ENCODE peak calls at places on chromosomes 12 and 14, in nine cellular contexts. One of them, this sample, is unnamed.

GRCh38 chr12:68358532-68359485 is 26.6 kb upstream of the MDM1 start:
- DNase-seq in activated naive CD8-positive, alpha-beta T cell treated with anti-CD3 and anti-CD28 coated beads for 36 hours: peak; percentile 32
- DNase-seq in GM06990: peak; percentile 29
- DNase-seq in stimulated activated CD8-positive, alpha-beta memory T cell treated with anti-CD3 and anti-CD28 coated beads, Interleukin-15, amount 100 ng/mL, for 4 hours: no peak
- DNase-seq in Caki2: peak; percentile 95
- DNase-seq in central memory CD8-positive, alpha-beta T cell: peak; percentile 67
- DNase-seq in thoracic aorta: peak; percentile 36
- DNase-seq in Peyer's patch: peak; percentile 82
- DNase-seq in activated CD4-positive, CD25-positive, alpha-beta regulatory T cell: peak; percentile 15
- DNase-seq in this sample: peak; percentile 69

GRCh38 chr12:47818007-47818376 is 1.7 kb downstream of the HDAC7 start:
- DNase-seq in activated naive CD8-positive, alpha-beta T cell treated with anti-CD3 and anti-CD28 coated beads for 36 hours: no peak
- DNase-seq in GM06990: no peak
- DNase-seq in stimulated activated CD8-positive, alpha-beta memory T cell treated with anti-CD3 and anti-CD28 coated beads, Interleukin-15, amount 100 ng/mL, for 4 hours: no peak
- DNase-seq in Caki2: no peak
- DNase-seq in central memory CD8-positive, alpha-beta T cell: no peak
- DNase-seq in thoracic aorta: no peak
- DNase-seq in Peyer's patch: no peak
- DNase-seq in activated CD4-positive, CD25-positive, alpha-beta regulatory T cell: no peak
- DNase-seq in this sample: no peak

GRCh38 chr14:104691546-104692260 is 2.3 kb downstream of the INF2 start:
- DNase-seq in activated naive CD8-positive, alpha-beta T cell treated with anti-CD3 and anti-CD28 coated beads for 36 hours: no peak
- DNase-seq in GM06990: no peak
- DNase-seq in stimulated activated CD8-positive, alpha-beta memory T cell treated with anti-CD3 and anti-CD28 coated beads, Interleukin-15, amount 100 ng/mL, for 4 hours: no peak
- DNase-seq in Caki2: no peak
- DNase-seq in central memory CD8-positive, alpha-beta T cell: no peak
- DNase-seq in thoracic aorta: no peak
- DNase-seq in Peyer's patch: no peak
- DNase-seq in activated CD4-positive, CD25-positive, alpha-beta regulatory T cell: no peak
- DNase-seq in this sample: no peak

GRCh38 chr14:75459099-75459741 is 31.4 kb downstream of the JDP2 start:
- DNase-seq in activated naive CD8-positive, alpha-beta T cell treated with anti-CD3 and anti-CD28 coated beads for 36 hours: no peak
- DNase-seq in GM06990: no peak
- DNase-seq in stimulated activated CD8-positive, alpha-beta memory T cell treated with anti-CD3 and anti-CD28 coated beads, Interleukin-15, amount 100 ng/mL, for 4 hours: no peak
- DNase-seq in Caki2: peak; percentile 34
- DNase-seq in central memory CD8-positive, alpha-beta T cell: no peak
- DNase-seq in thoracic aorta: no peak
- DNase-seq in Peyer's patch: peak; percentile 46
- DNase-seq in activated CD4-positive, CD25-positive, alpha-beta regulatory T cell: no peak
- DNase-seq in this sample: no peak

GRCh38 chr12:45989277-45989856 is 1.0 kb downstream of the SCAF11 start:
- DNase-seq in activated naive CD8-positive, alpha-beta T cell treated with anti-CD3 and anti-CD28 coated beads for 36 hours: no peak
- DNase-seq in GM06990: no peak
- DNase-seq in stimulated activated CD8-positive, alpha-beta memory T cell treated with anti-CD3 and anti-CD28 coated beads, Interleukin-15, amount 100 ng/mL, for 4 hours: no peak
- DNase-seq in Caki2: no peak
- DNase-seq in central memory CD8-positive, alpha-beta T cell: no peak
- DNase-seq in thoracic aorta: no peak
- DNase-seq in Peyer's patch: no peak
- DNase-seq in activated CD4-positive, CD25-positive, alpha-beta regulatory T cell: no peak
- DNase-seq in this sample: no peak

GRCh38 chr12:110585231-110585799 is 2.2 kb upstream of the PPTC7 start:
- DNase-seq in activated naive CD8-positive, alpha-beta T cell treated with anti-CD3 and anti-CD28 coated beads for 36 hours: peak; percentile 33
- DNase-seq in GM06990: no peak
- DNase-seq in stimulated activated CD8-positive, alpha-beta memory T cell treated with anti-CD3 and anti-CD28 coated beads, Interleukin-15, amount 100 ng/mL, for 4 hours: no peak
- DNase-seq in Caki2: no peak
- DNase-seq in central memory CD8-positive, alpha-beta T cell: no peak
- DNase-seq in thoracic aorta: peak; percentile 28
- DNase-seq in Peyer's patch: no peak
- DNase-seq in activated CD4-positive, CD25-positive, alpha-beta regulatory T cell: no peak
- DNase-seq in this sample: peak; percentile 46

GRCh38 chr14:34699873-34700621 is 14.3 kb downstream of the CFL2 start:
- DNase-seq in activated naive CD8-positive, alpha-beta T cell treated with anti-CD3 and anti-CD28 coated beads for 36 hours: no peak
- DNase-seq in GM06990: no peak
- DNase-seq in stimulated activated CD8-positive, alpha-beta memory T cell treated with anti-CD3 and anti-CD28 coated beads, Interleukin-15, amount 100 ng/mL, for 4 hours: no peak
- DNase-seq in Caki2: peak; percentile 70
- DNase-seq in central memory CD8-positive, alpha-beta T cell: no peak
- DNase-seq in thoracic aorta: no peak
- DNase-seq in Peyer's patch: no peak
- DNase-seq in activated CD4-positive, CD25-positive, alpha-beta regulatory T cell: no peak
- DNase-seq in this sample: no peak

GRCh38 chr12:76591461-76591860 is 31.9 kb upstream of the OSBPL8 start:
- DNase-seq in activated naive CD8-positive, alpha-beta T cell treated with anti-CD3 and anti-CD28 coated beads for 36 hours: no peak
- DNase-seq in GM06990: no peak
- DNase-seq in stimulated activated CD8-positive, alpha-beta memory T cell treated with anti-CD3 and anti-CD28 coated beads, Interleukin-15, amount 100 ng/mL, for 4 hours: no peak
- DNase-seq in Caki2: no peak
- DNase-seq in central memory CD8-positive, alpha-beta T cell: no peak
- DNase-seq in thoracic aorta: no peak
- DNase-seq in Peyer's patch: no peak
- DNase-seq in activated CD4-positive, CD25-positive, alpha-beta regulatory T cell: no peak
- DNase-seq in this sample: no peak

GRCh38 chr12:68775121-68775520 is 29.1 kb downstream of the SLC35E3 start:
- DNase-seq in activated naive CD8-positive, alpha-beta T cell treated with anti-CD3 and anti-CD28 coated beads for 36 hours: no peak
- DNase-seq in GM06990: no peak
- DNase-seq in stimulated activated CD8-positive, alpha-beta memory T cell treated with anti-CD3 and anti-CD28 coated beads, Interleukin-15, amount 100 ng/mL, for 4 hours: no peak
- DNase-seq in Caki2: no peak
- DNase-seq in central memory CD8-positive, alpha-beta T cell: no peak
- DNase-seq in thoracic aorta: no peak
- DNase-seq in Peyer's patch: no peak
- DNase-seq in activated CD4-positive, CD25-positive, alpha-beta regulatory T cell: no peak
- DNase-seq in this sample: no peak

GRCh38 chr12:33476058-33476457 is 36.4 kb upstream of the SYT10 start:
- DNase-seq in activated naive CD8-positive, alpha-beta T cell treated with anti-CD3 and anti-CD28 coated beads for 36 hours: no peak
- DNase-seq in GM06990: no peak
- DNase-seq in stimulated activated CD8-positive, alpha-beta memory T cell treated with anti-CD3 and anti-CD28 coated beads, Interleukin-15, amount 100 ng/mL, for 4 hours: no peak
- DNase-seq in Caki2: no peak
- DNase-seq in central memory CD8-positive, alpha-beta T cell: no peak
- DNase-seq in thoracic aorta: no peak
- DNase-seq in Peyer's patch: no peak
- DNase-seq in activated CD4-positive, CD25-positive, alpha-beta regulatory T cell: no peak
- DNase-seq in this sample: no peak

GRCh38 chr12:70617450-70617849 is 19.8 kb downstream of the PTPRB start:
- DNase-seq in activated naive CD8-positive, alpha-beta T cell treated with anti-CD3 and anti-CD28 coated beads for 36 hours: no peak
- DNase-seq in GM06990: no peak
- DNase-seq in stimulated activated CD8-positive, alpha-beta memory T cell treated with anti-CD3 and anti-CD28 coated beads, Interleukin-15, amount 100 ng/mL, for 4 hours: no peak
- DNase-seq in Caki2: no peak
- DNase-seq in central memory CD8-positive, alpha-beta T cell: no peak
- DNase-seq in thoracic aorta: no peak
- DNase-seq in Peyer's patch: no peak
- DNase-seq in activated CD4-positive, CD25-positive, alpha-beta regulatory T cell: no peak
- DNase-seq in this sample: no peak

GRCh38 chr14:29897181-29897580 is 30.5 kb downstream of the PRKD1 start:
- DNase-seq in activated naive CD8-positive, alpha-beta T cell treated with anti-CD3 and anti-CD28 coated beads for 36 hours: no peak
- DNase-seq in GM06990: no peak
- DNase-seq in stimulated activated CD8-positive, alpha-beta memory T cell treated with anti-CD3 and anti-CD28 coated beads, Interleukin-15, amount 100 ng/mL, for 4 hours: no peak
- DNase-seq in Caki2: no peak
- DNase-seq in central memory CD8-positive, alpha-beta T cell: no peak
- DNase-seq in thoracic aorta: no peak
- DNase-seq in Peyer's patch: no peak
- DNase-seq in activated CD4-positive, CD25-positive, alpha-beta regulatory T cell: no peak
- DNase-seq in this sample: no peak

GRCh38 chr14:38883127-38883526 is 219.9 kb downstream of the SEC23A start:
- DNase-seq in activated naive CD8-positive, alpha-beta T cell treated with anti-CD3 and anti-CD28 coated beads for 36 hours: no peak
- DNase-seq in GM06990: no peak
- DNase-seq in stimulated activated CD8-positive, alpha-beta memory T cell treated with anti-CD3 and anti-CD28 coated beads, Interleukin-15, amount 100 ng/mL, for 4 hours: no peak
- DNase-seq in Caki2: no peak
- DNase-seq in central memory CD8-positive, alpha-beta T cell: no peak
- DNase-seq in thoracic aorta: no peak
- DNase-seq in Peyer's patch: no peak
- DNase-seq in activated CD4-positive, CD25-positive, alpha-beta regulatory T cell: no peak
- DNase-seq in this sample: no peak

GRCh38 chr12:16949351-16949750 is 343.4 kb upstream of the LMO3 start:
- DNase-seq in activated naive CD8-positive, alpha-beta T cell treated with anti-CD3 and anti-CD28 coated beads for 36 hours: no peak
- DNase-seq in GM06990: no peak
- DNase-seq in stimulated activated CD8-positive, alpha-beta memory T cell treated with anti-CD3 and anti-CD28 coated beads, Interleukin-15, amount 100 ng/mL, for 4 hours: no peak
- DNase-seq in Caki2: no peak
- DNase-seq in central memory CD8-positive, alpha-beta T cell: no peak
- DNase-seq in thoracic aorta: no peak
- DNase-seq in Peyer's patch: no peak
- DNase-seq in activated CD4-positive, CD25-positive, alpha-beta regulatory T cell: no peak
- DNase-seq in this sample: no peak

GRCh38 chr14:101087614-101088394 is 184.3 kb upstream of the RTL1 start:
- DNase-seq in activated naive CD8-positive, alpha-beta T cell treated with anti-CD3 and anti-CD28 coated beads for 36 hours: no peak
- DNase-seq in GM06990: no peak
- DNase-seq in stimulated activated CD8-positive, alpha-beta memory T cell treated with anti-CD3 and anti-CD28 coated beads, Interleukin-15, amount 100 ng/mL, for 4 hours: no peak
- DNase-seq in Caki2: no peak
- DNase-seq in central memory CD8-positive, alpha-beta T cell: no peak
- DNase-seq in thoracic aorta: no peak
- DNase-seq in Peyer's patch: peak; percentile 17
- DNase-seq in activated CD4-positive, CD25-positive, alpha-beta regulatory T cell: no peak
- DNase-seq in this sample: no peak

GRCh38 chr14:61565836-61566536 is 129.3 kb upstream of the HIF1A start:
- DNase-seq in activated naive CD8-positive, alpha-beta T cell treated with anti-CD3 and anti-CD28 coated beads for 36 hours: no peak
- DNase-seq in GM06990: no peak
- DNase-seq in stimulated activated CD8-positive, alpha-beta memory T cell treated with anti-CD3 and anti-CD28 coated beads, Interleukin-15, amount 100 ng/mL, for 4 hours: no peak
- DNase-seq in Caki2: no peak
- DNase-seq in central memory CD8-positive, alpha-beta T cell: no peak
- DNase-seq in thoracic aorta: no peak
- DNase-seq in Peyer's patch: no peak
- DNase-seq in activated CD4-positive, CD25-positive, alpha-beta regulatory T cell: no peak
- DNase-seq in this sample: no peak

GRCh38 chr14:34324363-34324795 is 137.7 kb downstream of the SPTSSA start:
- DNase-seq in activated naive CD8-positive, alpha-beta T cell treated with anti-CD3 and anti-CD28 coated beads for 36 hours: no peak
- DNase-seq in GM06990: no peak
- DNase-seq in stimulated activated CD8-positive, alpha-beta memory T cell treated with anti-CD3 and anti-CD28 coated beads, Interleukin-15, amount 100 ng/mL, for 4 hours: no peak
- DNase-seq in Caki2: peak; percentile 27
- DNase-seq in central memory CD8-positive, alpha-beta T cell: no peak
- DNase-seq in thoracic aorta: no peak
- DNase-seq in Peyer's patch: no peak
- DNase-seq in activated CD4-positive, CD25-positive, alpha-beta regulatory T cell: no peak
- DNase-seq in this sample: peak; percentile 55

GRCh38 chr14:45868863-45869262 is 615.9 kb upstream of the MIS18BP1 start:
- DNase-seq in activated naive CD8-positive, alpha-beta T cell treated with anti-CD3 and anti-CD28 coated beads for 36 hours: no peak
- DNase-seq in GM06990: no peak
- DNase-seq in stimulated activated CD8-positive, alpha-beta memory T cell treated with anti-CD3 and anti-CD28 coated beads, Interleukin-15, amount 100 ng/mL, for 4 hours: no peak
- DNase-seq in Caki2: no peak
- DNase-seq in central memory CD8-positive, alpha-beta T cell: no peak
- DNase-seq in thoracic aorta: no peak
- DNase-seq in Peyer's patch: no peak
- DNase-seq in activated CD4-positive, CD25-positive, alpha-beta regulatory T cell: no peak
- DNase-seq in this sample: no peak

GRCh38 chr12:90023207-90023870 is 314.7 kb upstream of the ATP2B1 start:
- DNase-seq in activated naive CD8-positive, alpha-beta T cell treated with anti-CD3 and anti-CD28 coated beads for 36 hours: no peak
- DNase-seq in GM06990: no peak
- DNase-seq in stimulated activated CD8-positive, alpha-beta memory T cell treated with anti-CD3 and anti-CD28 coated beads, Interleukin-15, amount 100 ng/mL, for 4 hours: no peak
- DNase-seq in Caki2: no peak
- DNase-seq in central memory CD8-positive, alpha-beta T cell: no peak
- DNase-seq in thoracic aorta: no peak
- DNase-seq in Peyer's patch: no peak
- DNase-seq in activated CD4-positive, CD25-positive, alpha-beta regulatory T cell: no peak
- DNase-seq in this sample: no peak

This sample was measured in prostate gland.